ENCODE peak calls at places on chromosomes 2 and 18, in nine cellular contexts. P is A673, N is B cell, Y is tibial artery, E is astrocyte of the spinal cord, F is progenitor cell of endocrine pancreas, M is AG04450, Q is fibroblast of pulmonary artery, U is heart left ventricle. B is an unnamed sample.

GRCh38 chr2:74002515-74003391 is 18.0 kb downstream of the TET3 start:
- DNase-seq in U (peak; percentile 94), E (peak; percentile 81), P (peak; percentile 93), F (peak; percentile 59), M (peak; percentile 37), Y (peak; percentile 91), Q (peak; percentile 83), N (peak; percentile 86), B (peak; percentile 95)

GRCh38 chr18:45509535-45509934 is 105.7 kb upstream of the SLC14A2 start:
- DNase-seq in F (no peak), E (no peak), Q (no peak), N (no peak), Y (no peak), U (no peak), M (no peak), P (no peak), B (no peak)

GRCh38 chr2:33645861-33646260 is 46.8 kb upstream of the FAM98A start:
- DNase-seq in M (no peak), P (no peak), E (peak; percentile 23), F (no peak), N (no peak), Y (no peak), Q (no peak), U (no peak), B (no peak)

GRCh38 chr2:26770986-26771586 is 7.0 kb downstream of the SLC35F6 start:
- DNase-seq in U (peak; percentile 77), N (peak; percentile 40), P (no peak), Q (peak; percentile 90), Y (peak; percentile 92), M (peak; percentile 61), F (no peak), E (peak; percentile 71), B (peak; percentile 40)

GRCh38 chr2:178804791-178805190 is 2.4 kb downstream of the TTN start:
- DNase-seq in M (no peak), F (no peak), U (no peak), P (peak; percentile 34), Y (no peak), Q (no peak), N (no peak), E (no peak), B (peak; percentile 33)

GRCh38 chr2:227889336-227889735 is 17.9 kb downstream of the DAW1 start:
- DNase-seq in E (no peak), U (no peak), N (no peak), M (no peak), F (no peak), Q (no peak), P (no peak), Y (no peak), B (no peak)

GRCh38 chr2:11080253-11081115 is 74.8 kb upstream of the SLC66A3 start:
- DNase-seq in U (no peak), P (no peak), Q (no peak), Y (peak; percentile 48), N (no peak), M (no peak), E (no peak), F (no peak), B (no peak)

GRCh38 chr2:218400167-218400929 is 680 bp downstream of the CTDSP1 start:
- DNase-seq in Y (peak; percentile 80), E (peak; percentile 13), N (peak; percentile 51), Q (no peak), U (peak; percentile 82), F (no peak), P (peak; percentile 58), M (no peak), B (no peak)

GRCh38 chr2:216426166-216426777 is 14.0 kb downstream of the SMARCAL1 start:
- DNase-seq in F (no peak), Y (no peak), N (no peak), U (no peak), E (no peak), M (no peak), P (no peak), Q (peak; percentile 8), B (no peak)

GRCh38 chr18:68121308-68121707 is 593.6 kb downstream of the TMX3 start:
- DNase-seq in Q (no peak), P (no peak), E (no peak), U (no peak), Y (no peak), F (no peak), N (no peak), M (no peak), B (no peak)

GRCh38 chr18:50410008-50410407 is 35.2 kb downstream of the SKA1 start:
- DNase-seq in Q (no peak), E (no peak), N (no peak), P (peak; percentile 26), F (no peak), U (no peak), Y (no peak), M (no peak), B (no peak)

GRCh38 chr18:36662000-36662399 is 166.8 kb downstream of the TPGS2 start:
- DNase-seq in P (no peak), E (no peak), F (no peak), Q (peak; percentile 30), U (no peak), N (no peak), M (no peak), Y (no peak), B (no peak)

GRCh38 chr2:40165503-40165867 is 286.4 kb downstream of the SLC8A1 start:
- DNase-seq in M (no peak), E (no peak), P (no peak), Y (no peak), F (no peak), U (no peak), N (no peak), Q (peak; percentile 23), B (no peak)

GRCh38 chr2:219688560-219689445 is 61.4 kb downstream of the SLC4A3 start:
- DNase-seq in F (no peak), U (no peak), P (no peak), Y (peak; percentile 73), Q (peak; percentile 78), M (no peak), E (peak; percentile 86), N (no peak), B (no peak)

GRCh38 chr2:588041-588645 is 89.1 kb downstream of the TMEM18 start:
- DNase-seq in M (no peak), P (no peak), F (no peak), Y (no peak), E (no peak), N (no peak), U (no peak), Q (no peak), B (no peak)

GRCh38 chr18:23838801-23839366 is 149.6 kb downstream of the LAMA3 start:
- DNase-seq in Y (no peak), U (no peak), E (peak; percentile 55), Q (no peak), P (no peak), F (no peak), M (no peak), N (no peak), B (no peak)

GRCh38 chr2:120847700-120848321 is 112.1 kb downstream of the GLI2 start:
- DNase-seq in Y (peak; percentile 57), U (peak; percentile 46), M (no peak), F (no peak), N (no peak), P (peak; percentile 53), Q (no peak), E (peak; percentile 59), B (no peak)

GRCh38 chr2:75751360-75751759 is 40.6 kb upstream of the GCFC2 start:
- DNase-seq in N (no peak), M (no peak), Q (no peak), U (no peak), P (no peak), E (no peak), Y (no peak), F (no peak), B (no peak)
- TF ChIP-seq CTCF in N (no peak), M (no peak), Q (no peak), U (no peak), P (no peak), E (no peak), Y (no peak), F (no peak), B (no peak)

GRCh38 chr18:26803643-26804042 is 61.9 kb downstream of the AQP4 start:
- DNase-seq in U (no peak), Q (no peak), N (no peak), M (no peak), P (no peak), F (no peak), Y (no peak), E (no peak), B (no peak)
- TF ChIP-seq CTCF in U (no peak), Q (no peak), N (no peak), M (no peak), P (no peak), F (peak; percentile 20), Y (no peak), E (no peak), B (peak; percentile 23)

DNA sequence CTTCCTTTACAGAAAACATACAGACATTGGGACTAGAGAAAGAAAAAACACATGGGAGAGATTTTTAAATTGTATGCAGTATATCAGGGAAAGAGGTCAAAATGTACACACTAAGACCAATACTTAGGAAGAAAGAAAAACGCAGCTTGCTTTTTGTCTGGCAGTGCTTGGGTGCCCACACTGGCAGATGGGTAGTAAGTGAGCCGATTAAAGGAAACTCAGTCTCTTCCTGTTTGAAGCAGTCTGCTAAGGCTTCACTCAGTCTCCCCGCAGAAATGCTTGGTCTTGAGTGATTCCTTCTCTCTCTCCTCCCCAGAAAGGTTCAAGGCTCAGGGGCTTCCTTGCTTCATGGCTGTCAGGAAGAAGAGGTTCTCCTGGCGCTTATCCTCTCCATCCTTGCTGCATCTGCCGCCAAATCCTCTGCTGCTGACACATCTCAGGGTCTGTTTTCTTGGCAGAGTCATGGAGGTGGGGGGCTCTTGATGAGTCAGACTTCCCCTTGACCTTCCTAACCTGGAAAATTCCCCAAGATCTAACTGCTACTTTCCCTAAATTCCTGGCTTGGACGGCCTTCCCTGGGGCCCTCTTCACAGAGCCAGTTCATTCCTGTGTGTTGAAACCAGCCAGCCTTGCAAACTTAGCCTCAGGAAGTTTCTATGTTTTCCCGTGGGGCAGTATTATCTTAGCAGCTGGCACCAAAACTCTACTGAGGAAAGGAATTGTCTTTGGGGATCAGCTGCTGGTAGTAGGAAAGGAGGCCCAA is 10.5 kb upstream of the TMSB10 start:
- DNase-seq in E (no peak), N (peak; percentile 58), M (no peak), U (no peak), F (no peak), P (peak; percentile 21), Q (peak; percentile 73), Y (no peak), B (no peak)
- TF ChIP-seq CTCF in E (no peak), N (no peak), M (no peak), U (no peak), F (no peak), P (no peak), Q (no peak), Y (no peak), B (no peak)

GRCh38 chr18:63422087-63422861 is at the start of gene VPS4B:
- DNase-seq in Q (peak; percentile 100), N (peak; percentile 100), F (peak; percentile 99), U (peak; percentile 100), Y (peak; percentile 99), M (peak; percentile 99), E (peak; percentile 99), P (peak; percentile 100), B (peak; percentile 99)

GRCh38 chr18:63421514-63421913 is 762 bp downstream of the VPS4B start:
- DNase-seq in U (no peak), E (no peak), M (no peak), N (no peak), F (no peak), Y (no peak), Q (peak; percentile 15), P (no peak), B (no peak)

GRCh38 chr18:63427566-63427965 is 5.3 kb upstream of the VPS4B start:
- DNase-seq in F (no peak), P (no peak), E (no peak), N (no peak), Q (no peak), M (no peak), Y (no peak), U (no peak), B (no peak)

GRCh38 chr18:63422862-63423304 is 607 bp upstream of the VPS4B start:
- DNase-seq in Y (no peak), U (no peak), Q (no peak), F (no peak), N (no peak), M (no peak), P (no peak), E (no peak), B (no peak)
- TF ChIP-seq CTCF in Y (no peak), U (no peak), Q (no peak), F (no peak), N (peak; percentile 10), M (no peak), P (no peak), E (no peak), B (no peak)

B was measured in GM10248.